ENCODE peak calls at places on chromosomes 4 and X, in seven cellular contexts. V is left lung, Y is astrocyte of the spinal cord, T is cardiac muscle cell, J is Calu3, O is upper lobe of left lung, M is IMR-90. I is an unnamed sample.

GRCh38 chr4:118776166-118776954 is 59.6 kb downstream of the SEC24D start:
- DNase-seq in M (peak), O (no peak), T (no peak), J (no peak), V (no peak), Y (peak), I (peak)

GRCh38 chrX:49656554-49656953 is 39.2 kb downstream of the PAGE1 start:
- DNase-seq in O (no peak), T (no peak), Y (no peak), M (no peak), V (no peak), J (no peak), I (no peak)

GRCh38 chr4:79682161-79682560 is 274.1 kb upstream of the GK2 start:
- DNase-seq in V (no peak), M (peak), Y (peak), O (no peak), T (no peak), J (no peak), I (no peak)

GRCh38 chr4:181017038-181017437 is 1226.2 kb upstream of the TENM3 start:
- DNase-seq in Y (no peak), M (no peak), V (no peak), T (no peak), O (no peak), J (no peak), I (no peak)

GRCh38 chr4:3766207-3766790 is at the start of gene ADRA2C:
- DNase-seq in O (no peak), T (peak), J (peak), M (no peak), Y (no peak), V (no peak), I (no peak)

GRCh38 chrX:123590842-123591491 is 141.9 kb downstream of the THOC2 start:
- DNase-seq in M (peak), Y (peak), J (no peak), T (no peak), O (no peak), V (no peak), I (no peak)

GRCh38 chr4:106019771-106020170 is 124.5 kb downstream of the NPNT start:
- DNase-seq in T (no peak), Y (peak), O (no peak), M (peak), J (no peak), V (no peak), I (peak)

GRCh38 chr4:147465461-147465860 is 15.4 kb upstream of the EDNRA start:
- DNase-seq in J (no peak), M (no peak), O (no peak), V (no peak), Y (no peak), T (no peak), I (no peak)

GRCh38 chr4:105002278-105002677 is 144.4 kb upstream of the TET2 start:
- DNase-seq in O (no peak), J (no peak), M (no peak), Y (no peak), T (no peak), V (no peak), I (no peak)

GRCh38 chr4:87425711-87426110 is 3.3 kb downstream of the NUDT9 start:
- DNase-seq in O (no peak), M (no peak), T (no peak), J (no peak), Y (no peak), V (no peak), I (no peak)

GRCh38 chrX:18883234-18883960 is 100.5 kb downstream of the PHKA2 start:
- DNase-seq in Y (no peak), J (no peak), T (no peak), V (peak), O (peak), M (no peak), I (no peak)

GRCh38 chrX:23742174-23742692 is 843 bp downstream of the ACOT9 start:
- DNase-seq in O (peak), V (no peak), J (peak), T (peak), Y (peak), M (peak), I (peak)

GRCh38 chrX:11423362-11423818 is 130.2 kb downstream of the AMELX start:
- DNase-seq in Y (peak), T (no peak), O (peak), J (peak), M (peak), V (no peak), I (peak)

GRCh38 chr4:112234952-112235609 is 3.5 kb downstream of the AP1AR start:
- DNase-seq in T (peak), V (peak), Y (peak), J (peak), M (peak), O (peak), I (peak)

GRCh38 chrX:80879916-80880315 is 70.2 kb upstream of the BRWD3 start:
- DNase-seq in Y (no peak), V (no peak), T (no peak), M (peak), O (no peak), J (no peak), I (peak)

GRCh38 chrX:80879143-80879542 is 69.5 kb upstream of the BRWD3 start:
- DNase-seq in V (no peak), T (peak), J (peak), Y (no peak), M (no peak), O (peak), I (no peak)

GRCh38 chrX:80876877-80877276 is 67.2 kb upstream of the BRWD3 start:
- DNase-seq in M (peak), O (no peak), J (no peak), T (peak), Y (peak), V (no peak), I (peak)
- TF ChIP-seq CTCF in M (peak), O (peak), J (no peak), T (peak), Y (peak), V (peak), I (peak)

GRCh38 chrX:143340190-143340589 is 177.1 kb downstream of the SPANXN3 start:
- DNase-seq in O (no peak), Y (no peak), M (no peak), V (no peak), J (no peak), T (no peak), I (no peak)
- TF ChIP-seq CTCF in O (no peak), Y (no peak), M (no peak), V (no peak), J (no peak), T (no peak), I (no peak)

GRCh38 chr4:48767055-48767454 is 13.0 kb downstream of the FRYL start:
- DNase-seq in O (no peak), J (no peak), V (no peak), M (no peak), Y (no peak), T (no peak), I (no peak)
- TF ChIP-seq CTCF in O (no peak), J (no peak), V (no peak), M (no peak), Y (peak), T (no peak), I (peak)

GRCh38 chrX:52270453-52271116 is 85.9 kb downstream of the MAGED4 start:
- DNase-seq in O (no peak), Y (no peak), M (no peak), J (no peak), T (no peak), V (no peak), I (no peak)

GRCh38 chrX:52265713-52266112 is 81.0 kb downstream of the MAGED4 start:
- DNase-seq in T (no peak), V (no peak), J (no peak), O (no peak), M (no peak), Y (no peak), I (no peak)

DNA sequence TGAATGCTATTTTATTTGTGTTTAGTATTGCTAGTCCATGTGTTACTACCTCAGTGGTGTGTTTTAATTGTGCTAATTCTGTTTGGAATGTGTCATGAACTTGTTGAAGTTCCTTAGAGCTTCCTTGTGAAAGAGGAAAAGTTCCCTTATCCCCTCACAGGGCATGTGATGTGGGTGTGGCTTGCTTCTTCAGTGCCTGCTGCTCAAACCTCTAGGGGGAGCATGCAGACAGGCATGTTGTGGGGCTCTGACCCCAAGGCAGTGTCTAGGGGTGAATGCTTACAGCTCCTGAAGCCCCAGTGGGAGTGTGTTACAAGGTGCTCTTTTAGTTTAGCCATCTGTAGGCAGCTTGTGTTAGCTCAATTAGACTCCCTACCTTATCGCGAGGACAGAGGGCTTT is 86.5 kb downstream of the MAGED4 start:
- DNase-seq in O (peak), M (no peak), Y (no peak), T (peak), V (no peak), J (peak), I (no peak)
- TF ChIP-seq CTCF in O (no peak), M (no peak), Y (peak), T (peak), V (no peak), J (peak), I (peak)

GRCh38 chr4:121165206-121165605 is 1.1 kb upstream of the TNIP3 start:
- DNase-seq in V (no peak), M (no peak), Y (no peak), J (no peak), O (no peak), T (no peak), I (no peak)

GRCh38 chr4:121164291-121164690 is at the start of gene TNIP3:
- DNase-seq in M (peak), O (peak), Y (no peak), V (no peak), J (no peak), T (no peak), I (peak)

GRCh38 chr4:121168446-121168845 is 4.3 kb upstream of the TNIP3 start:
- DNase-seq in M (no peak), T (no peak), J (no peak), O (no peak), V (no peak), Y (no peak), I (no peak)

GRCh38 chr4:121168865-121169281 is 4.8 kb upstream of the TNIP3 start:
- DNase-seq in J (no peak), O (no peak), Y (no peak), M (no peak), T (no peak), V (no peak), I (no peak)
- TF ChIP-seq CTCF in J (no peak), O (no peak), Y (no peak), M (no peak), T (no peak), V (no peak), I (no peak)

GRCh38 chr4:74540193-74540592 is 95.3 kb downstream of the AREG start:
- DNase-seq in V (no peak), Y (peak), J (no peak), T (no peak), M (peak), O (no peak), I (no peak)

GRCh38 chr4:74543983-74544382 is 99.0 kb downstream of the AREG start:
- DNase-seq in J (no peak), V (no peak), O (no peak), Y (peak), T (no peak), M (peak), I (peak)

GRCh38 chr4:74543247-74543670 is 98.3 kb downstream of the AREG start:
- DNase-seq in Y (no peak), O (no peak), T (no peak), J (no peak), M (no peak), V (no peak), I (no peak)

GRCh38 chr4:74539043-74539790 is 94.3 kb downstream of the AREG start:
- DNase-seq in M (no peak), O (no peak), T (no peak), Y (peak), J (no peak), V (no peak), I (no peak)

DNA sequence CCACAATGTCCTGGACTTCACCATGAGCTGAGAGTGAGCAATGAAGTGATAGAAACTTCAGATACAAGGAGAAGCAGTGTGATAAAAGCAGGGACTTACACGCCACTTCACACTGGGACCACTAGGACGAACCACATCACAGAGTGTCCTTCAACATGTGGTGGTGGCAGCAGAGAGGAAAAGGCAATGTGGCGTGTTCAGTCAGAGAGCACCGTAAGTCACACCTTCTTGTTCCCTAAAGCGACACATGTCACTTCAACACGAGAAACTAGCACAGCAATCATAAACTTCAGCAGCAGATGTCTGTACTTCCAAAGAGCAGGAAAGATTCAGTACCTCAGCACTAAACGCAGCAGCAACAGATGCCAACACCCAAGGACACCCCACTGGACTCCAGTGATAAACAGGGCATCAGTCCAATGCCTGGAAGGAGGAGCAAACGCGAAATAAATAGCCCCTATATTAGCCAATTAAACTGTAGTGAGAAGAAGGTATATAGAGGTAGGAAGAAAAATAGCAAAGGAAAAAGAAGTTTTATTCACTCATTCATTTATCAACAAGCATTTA is 96.8 kb downstream of the AREG start:
- DNase-seq in Y (no peak), M (no peak), T (no peak), V (no peak), J (no peak), O (no peak), I (no peak)
- TF ChIP-seq CTCF in Y (no peak), M (no peak), T (no peak), V (no peak), J (no peak), O (no peak), I (no peak)

GRCh38 chrX:6293716-6294115 is 65.0 kb upstream of the NLGN4X start:
- DNase-seq in M (no peak), T (no peak), J (no peak), V (no peak), O (no peak), Y (no peak), I (no peak)

GRCh38 chrX:6291444-6291843 is 62.8 kb upstream of the NLGN4X start:
- DNase-seq in O (no peak), J (no peak), V (no peak), M (no peak), Y (no peak), T (peak), I (no peak)

GRCh38 chrX:6292599-6292998 is 63.9 kb upstream of the NLGN4X start:
- DNase-seq in Y (no peak), J (no peak), V (no peak), M (no peak), T (no peak), O (no peak), I (no peak)
- TF ChIP-seq CTCF in Y (no peak), J (no peak), V (no peak), M (no peak), T (no peak), O (no peak), I (no peak)

GRCh38 chr4:84159767-84160166 is 339.3 kb downstream of the NKX6-1 start:
- DNase-seq in T (peak), M (no peak), Y (no peak), O (no peak), V (no peak), J (no peak), I (no peak)
- TF ChIP-seq CTCF in T (no peak), M (no peak), Y (peak), O (no peak), V (no peak), J (no peak), I (peak)

DNA sequence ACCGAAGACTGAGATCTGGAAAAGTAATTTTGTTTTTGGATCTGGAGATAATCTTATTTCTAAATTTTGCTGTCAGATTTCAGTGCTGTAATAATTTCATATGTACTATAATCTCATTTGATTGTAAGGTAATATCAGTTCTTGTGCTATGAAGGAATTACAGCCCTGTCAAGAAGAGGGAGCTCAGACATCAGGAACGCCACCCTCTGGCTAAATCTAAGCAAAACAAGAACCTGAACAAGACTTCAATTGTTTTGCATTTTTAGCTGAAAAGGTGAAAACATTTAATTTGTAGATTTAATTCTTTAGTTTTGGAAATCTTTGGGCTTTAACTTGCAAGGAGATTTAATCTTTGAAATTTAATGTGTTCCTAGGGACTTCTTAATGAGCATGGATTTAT is 525.4 kb upstream of the HS3ST1 start:
- DNase-seq in M (no peak), Y (peak), V (no peak), T (peak), J (peak), O (no peak), I (no peak)
- TF ChIP-seq CTCF in M (no peak), Y (peak), V (peak), T (peak), J (peak), O (peak), I (peak)